ENCODE peak calls at places on chromosomes 4 and X, in ten cellular contexts. M is right lobe of liver, Y is HCT116, N is IMR-90, D is body of pancreas, F is gastrocnemius medialis, R is heart left ventricle, L is testis, X is breast epithelium, P is prostate gland. U is an unnamed sample.

GRCh38 chrX:45009371-45010000 is 136.5 kb downstream of the KDM6A start:
- DNase-seq in D (no peak), N (peak), X (no peak), M (no peak), R (no peak), P (no peak), Y (no peak), L (no peak), F (peak), U (no peak)

GRCh38 chrX:106203315-106203714 is 35.2 kb downstream of the PWWP3B start:
- DNase-seq in L (no peak), Y (no peak), F (no peak), R (no peak), X (no peak), P (no peak), N (no peak), M (no peak), D (no peak), U (no peak)

GRCh38 chr4:8123389-8123788 is 35.2 kb downstream of the ABLIM2 start:
- DNase-seq in X (no peak), L (no peak), P (no peak), R (peak), M (no peak), D (no peak), Y (no peak), N (no peak), F (no peak), U (no peak)

GRCh38 chr4:26687728-26688127 is 103.8 kb downstream of the TBC1D19 start:
- DNase-seq in P (no peak), L (no peak), X (no peak), M (no peak), R (no peak), N (peak), D (no peak), F (no peak), Y (no peak), U (no peak)

GRCh38 chr4:83189631-83190136 is 75.2 kb upstream of the PLAC8 start:
- DNase-seq in P (no peak), R (no peak), D (no peak), L (no peak), X (no peak), M (no peak), N (no peak), F (no peak), Y (no peak), U (no peak)

GRCh38 chr4:4480685-4481393 is 61.0 kb downstream of the STX18 start:
- DNase-seq in F (no peak), R (no peak), P (no peak), N (peak), Y (no peak), M (no peak), D (no peak), X (no peak), L (no peak), U (no peak)

GRCh38 chr4:110897779-110898178 is 274.9 kb upstream of the PITX2 start:
- DNase-seq in X (no peak), M (no peak), N (no peak), D (no peak), F (no peak), R (no peak), P (no peak), Y (no peak), L (no peak), U (no peak)

GRCh38 chr4:153218961-153219360 is 14.7 kb downstream of the TRIM2 start:
- DNase-seq in X (no peak), N (no peak), F (no peak), R (no peak), P (no peak), D (no peak), Y (no peak), M (no peak), L (no peak), U (no peak)

GRCh38 chrX:97039363-97040029 is 155.8 kb downstream of the RPA4 start:
- DNase-seq in L (peak), M (no peak), X (no peak), R (peak), F (no peak), P (peak), Y (no peak), N (peak), D (peak), U (no peak)

GRCh38 chrX:20252392-20253231 is 14.1 kb downstream of the RPS6KA3 start:
- DNase-seq in P (peak), D (peak), Y (peak), X (no peak), M (peak), R (peak), L (peak), N (peak), F (peak), U (peak)

GRCh38 chr4:189304755-189305154 is 635.9 kb upstream of the FRG1 start:
- DNase-seq in L (no peak), F (no peak), M (no peak), R (no peak), D (no peak), N (peak), Y (no peak), X (no peak), P (no peak), U (no peak)

GRCh38 chrX:21153503-21153902 is 220.7 kb upstream of the CNKSR2 start:
- DNase-seq in F (peak), L (peak), R (peak), D (no peak), X (peak), N (peak), M (no peak), Y (no peak), P (no peak), U (no peak)

GRCh38 chrX:118551426-118551825 is 55.8 kb downstream of the DOCK11 start:
- DNase-seq in D (no peak), Y (no peak), N (no peak), X (no peak), F (no peak), P (no peak), M (no peak), R (no peak), L (no peak), U (no peak)

GRCh38 chr4:30283336-30283735 is 436.8 kb upstream of the PCDH7 start:
- DNase-seq in R (no peak), F (no peak), N (no peak), L (no peak), X (no peak), M (no peak), P (no peak), Y (no peak), D (no peak), U (no peak)

GRCh38 chr4:83821493-83821892 is 285.6 kb downstream of the GPAT3 start:
- DNase-seq in R (no peak), P (no peak), F (no peak), L (no peak), D (no peak), N (no peak), Y (no peak), X (no peak), M (no peak), U (no peak)

GRCh38 chr4:173046818-173047217 is 121.8 kb upstream of the GALNT7 start:
- DNase-seq in R (no peak), F (no peak), Y (no peak), L (no peak), M (no peak), X (no peak), P (peak), D (no peak), N (peak), U (no peak)

GRCh38 chr4:80268936-80269335 is 2.5 kb downstream of the FGF5 start:
- DNase-seq in L (no peak), R (no peak), X (no peak), Y (no peak), F (no peak), P (no peak), D (no peak), N (no peak), M (no peak), U (no peak)

GRCh38 chr4:80268081-80268823 is 1.8 kb downstream of the FGF5 start:
- DNase-seq in R (no peak), X (no peak), Y (no peak), P (no peak), F (no peak), M (no peak), L (no peak), N (peak), D (no peak), U (no peak)

GRCh38 chr4:80266267-80266901 is at the start of gene FGF5:
- DNase-seq in F (no peak), P (peak), N (peak), R (peak), X (no peak), D (peak), M (no peak), Y (no peak), L (peak), U (no peak)

GRCh38 chr4:80265571-80266266 is 745 bp upstream of the FGF5 start:
- DNase-seq in F (no peak), D (no peak), X (no peak), M (no peak), Y (no peak), L (no peak), R (no peak), N (peak), P (no peak), U (no peak)

DNA sequence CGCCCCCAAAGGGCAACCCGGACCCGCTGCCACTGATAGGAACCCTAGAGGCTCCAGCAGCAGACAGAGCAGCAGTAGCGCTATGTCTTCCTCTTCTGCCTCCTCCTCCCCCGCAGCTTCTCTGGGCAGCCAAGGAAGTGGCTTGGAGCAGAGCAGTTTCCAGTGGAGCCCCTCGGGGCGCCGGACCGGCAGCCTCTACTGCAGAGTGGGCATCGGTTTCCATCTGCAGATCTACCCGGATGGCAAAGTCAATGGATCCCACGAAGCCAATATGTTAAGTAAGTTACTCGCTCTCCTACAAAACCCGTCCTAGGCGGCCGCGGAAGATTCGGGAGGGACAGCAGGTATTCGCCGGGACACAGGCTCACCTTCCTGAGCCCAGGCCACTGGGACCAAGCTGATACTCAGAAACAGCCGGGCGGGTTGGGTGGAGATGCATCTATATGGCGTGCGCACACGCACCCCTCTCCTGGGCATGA is 477 bp downstream of the FGF5 start:
- DNase-seq in M (no peak), R (no peak), N (peak), D (no peak), F (no peak), Y (no peak), P (no peak), X (no peak), L (peak), U (no peak)
- TF ChIP-seq POLR2A in M (no peak), R (no peak), N (no peak), D (no peak), F (no peak), Y (no peak), P (no peak), X (no peak), L (no peak), U (no peak)

GRCh38 chr4:126812076-126812475 is 820.7 kb upstream of the INTU start:
- DNase-seq in F (no peak), P (no peak), L (no peak), M (no peak), X (no peak), N (no peak), D (no peak), Y (no peak), R (no peak), U (no peak)
- TF ChIP-seq CTCF in F (no peak), P (no peak), L (no peak), M (no peak), X (no peak), N (no peak), D (no peak), Y (peak), R (no peak), U (no peak)

GRCh38 chr4:113976937-113977855 is 2.3 kb downstream of the ARSJ start:
- DNase-seq in R (no peak), X (no peak), P (no peak), D (no peak), L (no peak), M (no peak), N (peak), Y (no peak), F (no peak), U (no peak)

GRCh38 chr4:113973349-113973748 is 6.1 kb downstream of the ARSJ start:
- DNase-seq in X (no peak), L (no peak), P (no peak), R (no peak), F (no peak), M (no peak), N (no peak), Y (no peak), D (no peak), U (no peak)

GRCh38 chr4:113974467-113974866 is 5.0 kb downstream of the ARSJ start:
- DNase-seq in X (no peak), L (no peak), P (no peak), D (no peak), F (no peak), Y (no peak), M (no peak), R (no peak), N (no peak), U (no peak)

GRCh38 chr4:113978105-113978504 is 1.3 kb downstream of the ARSJ start:
- DNase-seq in N (no peak), Y (no peak), F (no peak), M (no peak), P (no peak), X (no peak), D (no peak), L (no peak), R (no peak), U (no peak)

GRCh38 chr4:113975578-113975977 is 3.9 kb downstream of the ARSJ start:
- DNase-seq in P (no peak), R (no peak), Y (no peak), F (no peak), N (no peak), D (no peak), M (no peak), L (no peak), X (no peak), U (no peak)
- H3K4me3 ChIP-seq in P (peak), R (peak), Y (no peak), F (no peak), N (peak), D (no peak), M (no peak), L (no peak), X (no peak), U (no peak)

GRCh38 chr4:38858097-38858420 is 1.4 kb upstream of the TLR6 start:
- DNase-seq in R (no peak), F (no peak), N (no peak), P (no peak), L (no peak), Y (no peak), M (no peak), X (peak), D (no peak), U (no peak)

GRCh38 chr4:38856524-38857337 is at the start of gene TLR6:
- DNase-seq in R (no peak), X (peak), F (no peak), L (peak), Y (peak), N (peak), P (peak), D (peak), M (no peak), U (no peak)

GRCh38 chr4:38859501-38859900 is 2.9 kb upstream of the TLR6 start:
- DNase-seq in F (no peak), L (no peak), M (no peak), D (no peak), Y (no peak), P (no peak), X (no peak), R (no peak), N (no peak), U (no peak)

GRCh38 chr4:38856046-38856445 is 571 bp downstream of the TLR6 start:
- DNase-seq in F (no peak), D (no peak), P (no peak), N (no peak), L (peak), Y (no peak), R (no peak), M (no peak), X (no peak), U (no peak)

GRCh38 chr4:38857354-38858096 is 908 bp upstream of the TLR6 start:
- DNase-seq in Y (peak), F (peak), R (peak), N (peak), P (peak), M (no peak), L (no peak), D (no peak), X (peak), U (peak)
- TF ChIP-seq POLR2A in Y (peak), F (no peak), R (no peak), N (peak), P (no peak), M (no peak), L (no peak), D (peak), X (no peak), U (no peak)

DNA sequence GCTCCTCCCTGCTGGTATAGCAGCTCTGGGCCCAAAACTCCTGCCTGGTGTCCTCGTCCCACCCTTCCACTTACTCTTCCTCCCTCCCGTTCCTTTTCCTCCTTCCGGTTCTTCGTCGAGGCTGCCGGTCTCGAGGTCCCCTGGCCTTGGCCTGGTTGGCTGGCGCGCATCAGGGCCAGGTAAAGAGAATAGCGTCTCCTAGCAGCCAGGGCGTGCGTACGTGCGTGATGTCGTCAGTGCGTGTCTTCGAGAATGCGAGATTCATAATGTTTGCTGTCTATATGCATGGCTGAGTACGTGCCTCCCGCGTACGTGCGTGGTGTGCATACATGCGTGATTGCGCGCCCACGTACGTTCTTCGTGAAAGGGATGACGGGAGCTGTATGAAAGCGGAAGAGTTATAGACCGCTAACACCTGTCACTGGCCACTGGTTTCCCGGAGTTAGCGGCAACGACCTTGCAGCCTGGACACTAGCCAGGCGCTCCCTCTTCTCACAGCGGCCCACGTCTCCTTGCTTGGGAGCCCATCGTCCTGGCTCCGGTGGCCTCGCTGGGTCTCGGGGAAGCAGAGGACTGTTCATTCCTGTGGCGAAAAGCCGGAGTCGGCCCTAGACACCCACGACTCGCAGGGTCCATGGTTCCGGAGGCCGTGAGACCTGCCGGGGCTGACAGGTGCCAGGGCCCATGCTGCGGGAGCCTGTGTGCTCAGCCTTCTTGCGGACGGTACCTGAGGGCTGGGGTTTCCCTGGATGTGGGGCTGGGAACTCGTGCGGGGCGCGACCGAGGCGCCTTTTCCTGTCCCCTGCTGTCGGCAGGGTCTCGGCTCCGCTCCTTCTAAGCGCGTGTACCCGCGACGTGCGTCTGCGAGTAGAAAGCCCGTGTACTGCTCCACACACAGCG is at the start of gene EOLA1:
- DNase-seq in M (peak), P (peak), L (peak), X (peak), R (peak), Y (peak), F (peak), D (peak), N (peak), U (peak)
- TF ChIP-seq CTCF in M (no peak), P (no peak), L (no peak), X (no peak), R (no peak), Y (no peak), F (no peak), D (no peak), N (no peak), U (no peak)

GRCh38 chr4:5561286-5561685 is 147.1 kb downstream of the EVC2 start:
- DNase-seq in P (no peak), F (no peak), Y (no peak), N (no peak), X (no peak), L (no peak), R (no peak), M (no peak), D (no peak), U (no peak)

GRCh38 chr4:5566526-5566925 is 141.8 kb downstream of the EVC2 start:
- DNase-seq in N (no peak), D (no peak), F (no peak), L (no peak), P (no peak), Y (no peak), X (no peak), R (no peak), M (no peak), U (no peak)

GRCh38 chr4:5566991-5567390 is 141.4 kb downstream of the EVC2 start:
- DNase-seq in M (no peak), L (no peak), F (no peak), Y (no peak), D (no peak), N (no peak), P (no peak), R (no peak), X (no peak), U (no peak)

GRCh38 chr4:5568336-5568735 is 140.0 kb downstream of the EVC2 start:
- DNase-seq in Y (no peak), P (no peak), R (no peak), F (no peak), M (no peak), N (no peak), D (no peak), L (no peak), X (no peak), U (no peak)

GRCh38 chr4:5563856-5564255 is 144.5 kb downstream of the EVC2 start:
- DNase-seq in Y (no peak), P (no peak), F (no peak), M (no peak), D (no peak), N (no peak), L (no peak), X (no peak), R (no peak), U (no peak)
- H3K4me3 ChIP-seq in Y (no peak), P (no peak), F (no peak), M (no peak), D (no peak), N (no peak), L (no peak), X (no peak), R (no peak), U (no peak)

GRCh38 chr4:10080874-10081606 is 35.6 kb downstream of the WDR1 start:
- DNase-seq in N (no peak), F (no peak), Y (no peak), M (no peak), X (no peak), P (no peak), D (peak), R (no peak), L (no peak), U (no peak)

GRCh38 chr4:10078481-10079233 is 37.9 kb downstream of the WDR1 start:
- DNase-seq in N (no peak), X (no peak), Y (no peak), D (no peak), P (no peak), L (no peak), F (no peak), R (no peak), M (no peak), U (no peak)

GRCh38 chr4:10079951-10080873 is 36.4 kb downstream of the WDR1 start:
- DNase-seq in R (no peak), X (no peak), L (peak), M (no peak), F (no peak), D (peak), Y (no peak), N (no peak), P (no peak), U (peak)

GRCh38 chr4:10077492-10078335 is 38.9 kb downstream of the WDR1 start:
- DNase-seq in P (no peak), L (no peak), D (peak), Y (no peak), N (no peak), F (peak), R (no peak), X (no peak), M (no peak), U (no peak)

GRCh38 chr4:10079256-10079655 is 37.3 kb downstream of the WDR1 start:
- DNase-seq in R (no peak), Y (no peak), P (no peak), N (no peak), F (peak), X (no peak), M (no peak), D (peak), L (no peak), U (no peak)
- TF ChIP-seq POLR2A in R (no peak), Y (no peak), P (no peak), N (no peak), F (no peak), X (no peak), M (no peak), D (no peak), L (no peak), U (no peak)

GRCh38 chrX:121570072-121570841 is 522.8 kb downstream of the GLUD2 start:
- DNase-seq in L (peak), F (no peak), N (no peak), Y (no peak), M (no peak), R (no peak), D (peak), X (no peak), P (no peak), U (no peak)
- TF ChIP-seq CTCF in L (no peak), F (no peak), N (no peak), Y (no peak), M (no peak), R (no peak), D (no peak), X (no peak), P (no peak), U (no peak)

U was measured in lower leg skin.